ENCODE peak calls at places on chromosomes 2 and 18, in ten cellular contexts. A, J, F, B, Y, P, I, H, K and S are unnamed samples.

GRCh38 chr2:45652090-45653050 is 895 bp downstream of the PRKCE start:
- DNase-seq in A (peak; percentile 5), J (peak; percentile 53), F (no peak), B (peak; percentile 78), Y (no peak), P (peak; percentile 32), I (no peak), H (peak; percentile 57), K (peak; percentile 40), S (no peak)

GRCh38 chr2:8675543-8675942 is 6.3 kb upstream of the ID2 start:
- DNase-seq in A (no peak), J (no peak), F (no peak), B (no peak), Y (no peak), P (no peak), I (no peak), H (no peak), K (no peak), S (no peak)

GRCh38 chr2:208906330-208906729 is 499.7 kb downstream of the PTH2R start:
- DNase-seq in A (no peak), J (no peak), F (no peak), B (no peak), Y (no peak), P (no peak), I (no peak), H (no peak), K (no peak), S (no peak)

GRCh38 chr2:131408176-131408575 is 44.2 kb upstream of the RAB6D start:
- DNase-seq in A (no peak), J (no peak), F (no peak), B (no peak), Y (no peak), P (no peak), I (no peak), H (no peak), K (no peak), S (no peak)

GRCh38 chr2:33240178-33240577 is 236.3 kb upstream of the RASGRP3 start:
- DNase-seq in A (no peak), J (peak; percentile 83), F (no peak), B (no peak), Y (peak; percentile 20), P (peak; percentile 15), I (no peak), H (peak; percentile 92), K (no peak), S (no peak)

GRCh38 chr18:35923939-35924338 is 48.5 kb upstream of the RMP24 start:
- DNase-seq in A (no peak), J (no peak), F (no peak), B (no peak), Y (no peak), P (no peak), I (no peak), H (no peak), K (no peak), S (no peak)

GRCh38 chr2:237471457-237472186 is 15.4 kb upstream of the MLPH start:
- DNase-seq in A (no peak), J (peak; percentile 86), F (no peak), B (no peak), Y (peak; percentile 79), P (peak; percentile 70), I (peak; percentile 86), H (peak; percentile 68), K (peak; percentile 42), S (peak; percentile 75)

GRCh38 chr18:499351-500229 is 911 bp downstream of the COLEC12 start:
- DNase-seq in A (no peak), J (peak; percentile 92), F (no peak), B (no peak), Y (peak; percentile 70), P (peak; percentile 100), I (no peak), H (peak; percentile 85), K (peak; percentile 69), S (peak; percentile 18)

GRCh38 chr2:10762651-10763460 is 41.4 kb downstream of the ATP6V1C2 start:
- DNase-seq in A (no peak), J (no peak), F (no peak), B (no peak), Y (no peak), P (peak; percentile 37), I (no peak), H (peak; percentile 7), K (no peak), S (peak; percentile 45)

GRCh38 chr2:177072069-177072468 is 140.5 kb upstream of the HNRNPA3 start:
- DNase-seq in A (no peak), J (no peak), F (no peak), B (no peak), Y (peak; percentile 27), P (no peak), I (no peak), H (no peak), K (no peak), S (no peak)

GRCh38 chr2:127093648-127094210 is 13.2 kb downstream of the BIN1 start:
- DNase-seq in A (no peak), J (no peak), F (no peak), B (no peak), Y (no peak), P (no peak), I (no peak), H (no peak), K (no peak), S (no peak)